ENCODE peak calls at places on chromosomes 1 and 21, in seven cellular contexts. Q, E, B, J, A, X and S are unnamed samples.
A peak's percentile ranks its signal among the peaks of the same experiment; 100 is the strongest.

GRCh38 chr1:89547563-89548485 is 23.2 kb downstream of the LRRC8B start:
- DNase-seq in E (no peak), A (peak; percentile 30), B (no peak), J (peak; percentile 16), Q (no peak), X (no peak), S (no peak)

GRCh38 chr1:158180741-158181576 is at the start of gene CD1D:
- DNase-seq in E (peak; percentile 77), B (no peak), Q (peak; percentile 37), A (no peak), J (no peak), X (no peak), S (peak; percentile 39)

GRCh38 chr1:189619682-189620332 is 857.9 kb downstream of the BRINP3 start:
- DNase-seq in J (peak; percentile 15), A (no peak), B (no peak), E (no peak), Q (no peak), X (no peak), S (no peak)

GRCh38 chr1:109718495-109718894 is 6.4 kb downstream of the GSTM5 start:
- DNase-seq in J (peak; percentile 65), A (peak; percentile 36), B (peak; percentile 52), X (no peak), E (no peak), Q (no peak), S (no peak)

GRCh38 chr1:59705849-59706599 is 108.7 kb upstream of the HOOK1 start:
- DNase-seq in E (no peak), Q (no peak), X (no peak), A (no peak), B (no peak), J (no peak), S (no peak)

GRCh38 chr1:58773406-58773840 is 10.4 kb downstream of the JUN start:
- DNase-seq in X (no peak), A (no peak), Q (no peak), B (no peak), J (no peak), E (no peak), S (no peak)

GRCh38 chr1:235941852-235942624 is 75.3 kb upstream of the LYST start:
- DNase-seq in E (no peak), B (no peak), Q (no peak), J (peak; percentile 56), A (no peak), X (no peak), S (no peak)

GRCh38 chr1:166685200-166685599 is 154.1 kb upstream of the POGK start:
- DNase-seq in J (no peak), A (no peak), B (no peak), Q (no peak), E (no peak), X (no peak), S (no peak)

GRCh38 chr1:180849031-180849775 is 63.5 kb upstream of the KIAA1614 start:
- DNase-seq in A (no peak), B (no peak), Q (no peak), J (no peak), E (no peak), X (no peak), S (peak; percentile 12)

GRCh38 chr21:42109473-42109872 is 38.4 kb downstream of the UMODL1 start:
- DNase-seq in Q (no peak), J (no peak), A (no peak), B (no peak), X (no peak), E (no peak), S (no peak)

GRCh38 chr1:110281363-110282290 is 57.5 kb upstream of the RBM15 start:
- DNase-seq in Q (no peak), A (peak; percentile 47), J (no peak), B (no peak), X (no peak), E (no peak), S (no peak)

GRCh38 chr1:204314209-204314892 is 45.4 kb downstream of the PLEKHA6 start:
- DNase-seq in Q (no peak), X (no peak), B (no peak), J (no peak), E (peak; percentile 67), A (no peak), S (no peak)

GRCh38 chr21:42863504-42863870 is 15.9 kb downstream of the WDR4 start:
- DNase-seq in Q (no peak), B (no peak), J (no peak), A (no peak), E (no peak), X (no peak), S (no peak)

GRCh38 chr21:45076245-45076661 is 1.9 kb downstream of the ADARB1 start:
- DNase-seq in A (no peak), Q (no peak), J (peak; percentile 14), B (no peak), X (no peak), E (no peak), S (no peak)

GRCh38 chr1:15305366-15305765 is 58.3 kb downstream of the FHAD1 start:
- DNase-seq in B (no peak), Q (no peak), E (no peak), X (no peak), A (no peak), J (no peak), S (no peak)

GRCh38 chr1:227322376-227322775 is 4.1 kb upstream of the CDC42BPA start:
- DNase-seq in A (no peak), Q (no peak), E (no peak), J (no peak), B (no peak), X (no peak), S (no peak)

GRCh38 chr1:31575373-31576140 is 758 bp upstream of the TINAGL1 start:
- DNase-seq in Q (no peak), X (no peak), A (no peak), J (peak; percentile 93), E (peak; percentile 57), B (peak; percentile 12), S (no peak)

DNA sequence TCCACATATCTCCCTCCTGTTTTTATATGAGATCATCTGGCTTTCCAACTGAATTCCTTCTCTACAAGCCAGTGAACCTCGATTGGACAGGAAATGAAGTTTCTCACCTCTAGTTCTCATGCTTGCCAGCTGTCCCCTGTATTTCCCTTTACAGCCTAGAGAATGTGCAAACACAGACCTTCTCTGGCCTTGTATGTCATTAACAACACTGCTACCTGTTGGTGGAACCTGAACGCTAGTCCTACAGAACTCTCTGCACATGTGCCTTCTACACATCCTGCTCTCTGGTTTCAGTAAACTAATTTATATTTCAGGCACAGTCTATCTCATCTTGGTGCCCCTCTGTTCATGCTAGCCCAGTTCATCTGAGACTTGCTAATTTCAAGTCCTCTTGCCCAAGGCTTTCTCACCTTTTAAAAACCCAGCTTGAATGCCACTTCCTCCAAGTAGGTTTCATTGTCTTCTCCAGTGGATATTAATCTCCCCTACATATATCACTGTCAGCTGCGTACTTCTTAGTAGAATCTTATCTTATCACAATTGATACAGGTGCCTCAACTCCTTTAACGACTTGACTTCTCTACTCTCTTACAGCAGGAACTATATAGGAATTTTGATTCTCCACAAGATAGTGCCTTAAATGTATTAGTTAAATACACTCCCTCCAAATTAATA is 549.9 kb downstream of the PLPP3 start:
- DNase-seq in E (no peak), J (peak; percentile 23), A (no peak), Q (no peak), X (peak; percentile 5), B (no peak), S (no peak)
- TF ChIP-seq TAF1 in E (no peak), J (no peak), A (no peak), Q (no peak), X (no peak), B (no peak), S (no peak)

DNA sequence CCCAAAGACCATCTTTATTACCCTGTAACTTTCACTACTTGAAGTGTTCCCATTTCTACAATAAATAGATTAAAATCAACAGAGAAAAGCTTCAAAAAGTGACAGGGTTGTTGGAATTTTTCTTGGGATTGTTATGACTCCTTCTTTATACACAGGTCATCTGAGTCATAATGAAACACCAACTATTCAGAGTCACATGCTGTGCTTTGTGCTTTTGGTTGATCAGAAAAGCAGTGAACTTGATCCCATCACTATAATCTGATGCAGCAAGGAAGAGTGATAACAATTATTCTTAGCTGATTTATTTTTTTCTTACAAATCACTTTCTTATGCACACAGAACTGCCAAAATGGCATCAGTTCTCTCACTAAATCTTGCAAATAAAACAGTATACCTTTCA is 422.9 kb downstream of the PTBP2 start:
- DNase-seq in Q (no peak), B (no peak), X (no peak), J (no peak), A (no peak), E (no peak), S (no peak)
- TF ChIP-seq TAF1 in Q (no peak), B (no peak), X (no peak), J (no peak), A (no peak), E (no peak), S (no peak)

GRCh38 chr1:200487650-200488049 is 77.8 kb upstream of the ZNF281 start:
- DNase-seq in Q (no peak), E (no peak), B (no peak), X (no peak), J (no peak), A (no peak), S (no peak)

GRCh38 chr1:200490183-200490582 is 80.3 kb upstream of the ZNF281 start:
- DNase-seq in B (no peak), A (no peak), X (no peak), J (no peak), E (no peak), Q (no peak), S (no peak)

GRCh38 chr1:200491097-200491496 is 81.3 kb upstream of the ZNF281 start:
- DNase-seq in X (no peak), E (no peak), J (no peak), Q (no peak), A (no peak), B (no peak), S (no peak)

GRCh38 chr1:200486634-200487033 is 76.8 kb upstream of the ZNF281 start:
- DNase-seq in J (no peak), Q (no peak), B (no peak), X (no peak), E (no peak), A (no peak), S (no peak)

DNA sequence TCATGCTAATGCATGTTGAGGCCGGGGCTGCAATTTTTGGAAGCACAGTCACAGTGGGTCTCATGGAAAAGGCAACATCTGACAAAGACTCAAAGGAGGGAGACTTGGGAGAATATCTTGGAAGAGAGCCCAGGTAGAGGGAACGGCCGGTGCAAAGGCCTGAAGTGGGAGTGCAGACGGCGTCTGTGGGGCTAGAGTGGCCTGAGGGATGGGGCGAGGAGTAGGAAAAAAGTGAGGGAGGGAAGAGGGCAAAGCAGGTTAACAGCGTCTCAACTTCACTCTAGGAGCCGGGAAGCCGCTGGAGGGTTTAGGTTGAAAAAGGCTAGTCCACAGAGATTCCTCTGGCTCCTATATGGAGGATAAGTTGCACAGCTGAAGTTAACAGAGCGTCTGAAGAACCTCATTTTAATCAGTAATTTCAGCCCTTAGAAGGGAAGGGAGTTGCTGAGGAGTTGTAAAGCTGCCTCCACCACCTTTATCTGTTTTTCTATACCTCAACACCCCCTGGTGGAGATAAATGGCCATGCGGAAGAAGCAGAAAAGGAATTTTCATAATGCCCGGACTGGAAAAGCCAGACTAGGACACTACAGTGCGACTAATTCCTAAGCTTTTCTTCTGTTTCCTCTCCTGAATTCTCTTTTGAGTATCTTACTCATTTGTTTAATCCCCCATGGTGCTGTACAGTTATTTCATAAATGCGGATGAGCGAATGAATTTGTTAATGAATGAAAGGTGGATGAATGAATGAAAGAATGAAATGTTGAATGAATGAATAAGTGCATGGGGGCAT is 78.7 kb upstream of the ZNF281 start:
- DNase-seq in E (peak; percentile 67), Q (no peak), X (peak; percentile 37), A (peak; percentile 73), J (peak; percentile 68), B (peak; percentile 64), S (no peak)
- TF ChIP-seq TAF1 in E (no peak), Q (no peak), X (no peak), A (no peak), J (no peak), B (no peak), S (no peak)

GRCh38 chr1:206706298-206706791 is 21.6 kb downstream of the MAPKAPK2 start:
- DNase-seq in Q (no peak), X (no peak), B (no peak), J (no peak), E (no peak), A (no peak), S (no peak)
- TF ChIP-seq TAF1 in Q (no peak), X (no peak), B (no peak), J (no peak), E (no peak), A (no peak), S (no peak)